ENCODE peak calls at places on chromosomes 11 and 22, in nine cellular contexts. X is GM23248, A is neural progenitor cell, S is MM.1S, V is PC-3, N is SK-N-SH, G is GM23338, U is HCT116, Q is hepatocyte. K is an unnamed sample.

GRCh38 chr11:12731841-12732336 is 57.7 kb downstream of the TEAD1 start:
- DNase-seq in U (peak; percentile 15), S (no peak), N (no peak), G (no peak), Q (no peak), A (no peak), V (peak; percentile 79), X (peak; percentile 58), K (no peak)

GRCh38 chr22:45867906-45868555 is 108.9 kb downstream of the WNT7B start:
- DNase-seq in Q (no peak), S (no peak), V (no peak), U (no peak), X (no peak), A (no peak), G (peak; percentile 42), N (no peak), K (no peak)

GRCh38 chr11:132318421-132319157 is 948.2 kb downstream of the NTM start:
- DNase-seq in V (peak; percentile 14), S (no peak), X (peak; percentile 67), U (no peak), Q (no peak), G (no peak), A (no peak), N (no peak), K (no peak)

GRCh38 chr22:50303848-50304527 is 3.5 kb downstream of the PLXNB2 start:
- DNase-seq in N (peak; percentile 63), X (peak; percentile 48), V (peak; percentile 50), S (no peak), G (peak; percentile 71), Q (peak; percentile 83), A (peak; percentile 33), U (no peak), K (peak; percentile 38)

GRCh38 chr22:37095113-37095512 is 14.4 kb downstream of the TMPRSS6 start:
- DNase-seq in X (no peak), N (no peak), V (no peak), G (no peak), S (no peak), U (no peak), Q (no peak), A (no peak), K (no peak)

GRCh38 chr11:11789735-11790369 is 51.9 kb upstream of the USP47 start:
- DNase-seq in X (peak; percentile 51), N (peak; percentile 33), V (peak; percentile 44), G (peak; percentile 45), A (peak; percentile 38), S (no peak), U (no peak), Q (peak; percentile 59), K (peak; percentile 8)

GRCh38 chr11:130070109-130070828 is 575 bp downstream of the APLP2 start:
- DNase-seq in X (peak; percentile 71), V (peak; percentile 57), N (peak; percentile 80), G (peak; percentile 56), S (peak; percentile 61), Q (peak; percentile 65), U (no peak), A (peak; percentile 67), K (peak; percentile 79)

GRCh38 chr11:78381867-78382266 is 35.8 kb downstream of the GAB2 start:
- DNase-seq in A (no peak), U (no peak), X (no peak), V (no peak), S (no peak), G (no peak), N (no peak), Q (no peak), K (no peak)

GRCh38 chr11:44792171-44792570 is 65.4 kb downstream of the TSPAN18 start:
- DNase-seq in V (no peak), U (no peak), S (no peak), Q (no peak), N (no peak), A (no peak), G (no peak), X (no peak), K (no peak)

DNA sequence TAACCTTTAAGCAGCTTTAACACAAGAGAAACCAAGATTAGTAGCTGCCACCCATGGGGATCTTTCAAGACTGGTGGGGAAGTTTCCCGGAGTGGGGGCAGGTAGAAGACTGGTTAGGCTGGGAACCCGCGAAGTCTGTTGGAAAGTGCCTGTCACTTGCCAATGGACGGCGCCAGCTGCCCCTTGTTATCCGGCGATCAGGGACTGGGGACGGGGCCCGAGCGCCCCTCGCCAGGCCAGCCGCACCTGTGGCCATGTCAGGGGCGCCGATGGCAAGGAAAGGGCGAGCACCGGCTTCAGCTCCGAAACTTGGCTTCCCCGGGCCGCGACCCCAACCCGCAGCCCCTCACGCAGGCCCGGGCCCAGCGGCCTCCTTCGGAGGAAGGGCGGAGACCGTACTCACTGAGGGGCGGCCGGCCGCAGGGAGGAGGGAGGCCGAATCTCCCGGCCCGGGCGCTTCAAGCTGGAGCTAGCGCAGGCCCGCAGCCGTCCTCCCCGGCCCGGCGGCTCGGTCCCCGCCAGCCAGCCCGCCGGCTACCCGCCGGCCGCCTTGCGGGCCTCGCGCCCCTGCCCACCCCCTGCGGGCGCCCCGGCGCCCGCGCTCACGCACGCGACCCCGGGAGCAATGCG is 539 bp downstream of the EIF4ENIF1 start:
- DNase-seq in A (peak; percentile 72), V (peak; percentile 4), N (peak; percentile 84), G (peak; percentile 65), S (peak; percentile 23), Q (peak; percentile 66), U (no peak), X (peak; percentile 76), K (peak; percentile 52)
- TF ChIP-seq EZH2phosphoT487 in A (no peak), V (no peak), N (no peak), G (no peak), S (no peak), Q (no peak), U (no peak), X (no peak), K (no peak)

GRCh38 chr11:118885831-118886571 is 2.3 kb downstream of the CXCR5 start:
- DNase-seq in N (no peak), Q (no peak), V (no peak), S (no peak), A (no peak), U (no peak), X (no peak), G (no peak), K (no peak)

GRCh38 chr11:118885319-118885718 is 1.6 kb downstream of the CXCR5 start:
- DNase-seq in G (no peak), Q (no peak), X (no peak), U (no peak), N (no peak), S (no peak), V (no peak), A (no peak), K (no peak)

GRCh38 chr11:118887219-118887618 is 3.5 kb downstream of the CXCR5 start:
- DNase-seq in Q (no peak), V (no peak), X (no peak), S (no peak), U (no peak), A (no peak), N (no peak), G (no peak), K (peak; percentile 42)

GRCh38 chr11:118888398-118888797 is 4.7 kb downstream of the CXCR5 start:
- DNase-seq in G (no peak), N (no peak), V (peak; percentile 85), Q (no peak), X (no peak), S (no peak), A (no peak), U (peak; percentile 68), K (no peak)

DNA sequence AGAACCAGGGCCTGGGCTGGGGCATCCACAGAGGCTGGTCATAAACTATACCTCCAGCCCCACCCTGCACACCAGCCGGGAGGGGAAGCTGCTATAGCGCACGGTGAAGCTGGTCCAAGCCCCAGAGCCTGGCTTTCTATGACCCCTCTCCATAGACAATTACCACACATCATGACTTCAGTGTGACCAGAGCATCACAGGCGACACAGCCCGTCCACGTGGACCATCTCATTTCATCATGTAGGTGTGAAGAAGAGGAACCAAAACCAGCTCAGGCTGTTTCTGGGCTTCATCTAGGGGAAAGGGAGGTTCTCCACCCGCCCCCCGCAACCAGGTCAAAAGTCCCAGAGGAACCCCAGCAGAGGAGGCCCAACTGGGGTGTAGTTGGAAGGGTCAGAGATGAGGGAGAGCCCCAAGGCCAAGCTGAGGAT is 3.0 kb downstream of the CXCR5 start:
- DNase-seq in A (no peak), N (no peak), X (no peak), S (no peak), U (no peak), G (no peak), Q (no peak), V (no peak), K (peak; percentile 75)
- TF ChIP-seq EZH2phosphoT487 in A (no peak), N (no peak), X (no peak), S (no peak), U (no peak), G (no peak), Q (no peak), V (no peak), K (no peak)

GRCh38 chr11:69943066-69943465 is 123.8 kb upstream of the FGF3 start:
- DNase-seq in A (no peak), S (no peak), N (no peak), G (peak; percentile 51), X (peak; percentile 25), V (peak; percentile 60), Q (no peak), U (peak; percentile 31), K (no peak)
- TF ChIP-seq EZH2phosphoT487 in A (no peak), S (no peak), N (no peak), G (no peak), X (no peak), V (no peak), Q (no peak), U (no peak), K (no peak)

DNA sequence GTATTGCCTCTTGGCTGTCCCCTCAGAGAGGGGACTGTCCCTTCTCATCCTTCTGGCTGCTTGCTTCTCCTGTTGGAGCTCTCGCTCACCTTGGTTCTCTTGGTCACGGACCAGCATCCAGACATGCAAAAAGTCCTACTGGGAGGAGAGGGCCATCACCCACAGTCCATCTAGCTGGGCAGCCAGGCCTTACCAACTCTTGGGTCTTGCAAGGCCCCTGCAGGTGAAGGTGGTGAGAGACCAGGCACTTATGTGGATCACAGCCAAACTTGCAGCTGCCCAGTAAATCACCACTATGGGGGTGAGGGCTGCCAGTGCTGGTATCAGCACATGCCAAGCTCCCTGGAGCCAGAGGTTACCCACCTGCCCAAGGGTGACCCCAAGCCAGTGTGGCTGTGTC is 36.3 kb downstream of the KCNQ1OT1 start:
- DNase-seq in S (no peak), A (no peak), U (no peak), Q (no peak), G (no peak), X (no peak), V (no peak), N (no peak), K (no peak)
- TF ChIP-seq EZH2phosphoT487 in S (no peak), A (no peak), U (no peak), Q (no peak), G (no peak), X (no peak), V (no peak), N (no peak), K (no peak)